ENCODE peak calls at places on chromosome 1, in four cellular contexts. F, S, Q and Z are unnamed samples.

GRCh38 chr1:35570589-35571137 is 2.5 kb upstream of the TFAP2E start:
- DNase-seq in F (no peak), Q (no peak), S (no peak), Z (no peak)

GRCh38 chr1:161133220-161133740 is 813 bp upstream of the DEDD start:
- DNase-seq in S (no peak), F (no peak), Q (no peak), Z (no peak)

GRCh38 chr1:89089962-89090361 is 25.0 kb upstream of the GBP1 start:
- DNase-seq in F (no peak), Q (no peak), S (no peak), Z (no peak)

GRCh38 chr1:54331091-54331772 is 75.0 kb downstream of the SSBP3 start:
- DNase-seq in Q (no peak), F (no peak), S (peak; percentile 41), Z (no peak)

GRCh38 chr1:243396424-243396823 is 140.6 kb downstream of the SDCCAG8 start:
- DNase-seq in Q (no peak), S (no peak), F (no peak), Z (no peak)

GRCh38 chr1:164774819-164775654 is 216.1 kb downstream of the PBX1 start:
- DNase-seq in F (no peak), Q (no peak), S (no peak), Z (no peak)

GRCh38 chr1:63189677-63190076 is 132.7 kb upstream of the FOXD3 start:
- DNase-seq in S (no peak), F (no peak), Q (no peak), Z (no peak)

GRCh38 chr1:213783898-213784297 is 203.9 kb upstream of the PROX1 start:
- DNase-seq in S (no peak), F (no peak), Q (no peak), Z (no peak)

GRCh38 chr1:156455362-156455761 is 45.2 kb downstream of the MEF2D start:
- DNase-seq in Q (no peak), F (no peak), S (no peak), Z (no peak)